ENCODE peak calls at places on chromosomes 6 and 20, in eight cellular contexts. P is heart left ventricle, N is PC-9, I is BE2C, W is SJSA1, Q is IMR-90, H is ascending aorta, O is MG63. S is an unnamed sample.

GRCh38 chr6:69719602-69720193 is 77.1 kb downstream of the LMBRD1 start:
- DNase-seq in P (no peak), N (no peak), I (peak; percentile 62), W (no peak), Q (peak; percentile 37), H (no peak), O (no peak), S (peak; percentile 53)

GRCh38 chr20:32641464-32641863 is 32.3 kb downstream of the C20orf203 start:
- DNase-seq in P (no peak), N (no peak), I (no peak), W (no peak), Q (no peak), H (no peak), O (no peak), S (no peak)

GRCh38 chr20:37839432-37839827 is 63.5 kb upstream of the VSTM2L start:
- DNase-seq in P (no peak), N (no peak), I (no peak), W (no peak), Q (no peak), H (no peak), O (no peak), S (no peak)

GRCh38 chr6:5501837-5502236 is 240.5 kb downstream of the FARS2 start:
- DNase-seq in P (no peak), N (no peak), I (no peak), W (no peak), Q (no peak), H (no peak), O (no peak), S (no peak)

GRCh38 chr6:20826378-20826777 is 292.1 kb downstream of the CDKAL1 start:
- DNase-seq in P (no peak), N (no peak), I (no peak), W (peak; percentile 59), Q (peak; percentile 78), H (no peak), O (no peak), S (peak; percentile 71)

GRCh38 chr6:38262041-38262440 is 377.7 kb downstream of the BTBD9 start:
- DNase-seq in P (no peak), N (peak; percentile 5), I (no peak), W (peak; percentile 88), Q (peak; percentile 92), H (no peak), O (peak; percentile 62), S (peak; percentile 73)

GRCh38 chr6:114342826-114343781 is at the start of gene HS3ST5:
- DNase-seq in P (no peak), N (peak; percentile 63), I (peak; percentile 90), W (peak; percentile 77), Q (peak; percentile 8), H (no peak), O (peak; percentile 69), S (peak; percentile 13)

GRCh38 chr6:45843848-45844521 is 171.7 kb downstream of the CLIC5 start:
- DNase-seq in P (no peak), N (no peak), I (no peak), W (no peak), Q (no peak), H (no peak), O (no peak), S (peak; percentile 49)

GRCh38 chr6:158059108-158059507 is 77.4 kb downstream of the SYNJ2 start:
- DNase-seq in P (no peak), N (no peak), I (no peak), W (no peak), Q (no peak), H (no peak), O (no peak), S (no peak)

GRCh38 chr6:136446579-136447182 is 103.5 kb downstream of the MAP7 start:
- DNase-seq in P (no peak), N (no peak), I (no peak), W (no peak), Q (peak; percentile 80), H (no peak), O (no peak), S (peak; percentile 5)

GRCh38 chr6:14638562-14638931 is 521.0 kb downstream of the CD83 start:
- DNase-seq in P (no peak), N (no peak), I (no peak), W (no peak), Q (no peak), H (no peak), O (no peak), S (no peak)
- H3K4me3 ChIP-seq in P (peak overlapping the region; percentile 37), N (no peak overlapping the region), I (no peak overlapping the region), W (no peak overlapping the region), Q (no peak overlapping the region), H (no peak overlapping the region), O (no peak overlapping the region), S (no peak overlapping the region)

GRCh38 chr20:14234666-14235295 is 102.6 kb downstream of the FLRT3 start:
- DNase-seq in P (no peak), N (no peak), I (no peak), W (peak; percentile 69), Q (peak; percentile 65), H (no peak), O (no peak), S (peak; percentile 12)

GRCh38 chr20:14235355-14235754 is 102.1 kb downstream of the FLRT3 start:
- DNase-seq in P (no peak), N (no peak), I (no peak), W (peak; percentile 39), Q (peak; percentile 84), H (no peak), O (no peak), S (peak; percentile 29)

DNA sequence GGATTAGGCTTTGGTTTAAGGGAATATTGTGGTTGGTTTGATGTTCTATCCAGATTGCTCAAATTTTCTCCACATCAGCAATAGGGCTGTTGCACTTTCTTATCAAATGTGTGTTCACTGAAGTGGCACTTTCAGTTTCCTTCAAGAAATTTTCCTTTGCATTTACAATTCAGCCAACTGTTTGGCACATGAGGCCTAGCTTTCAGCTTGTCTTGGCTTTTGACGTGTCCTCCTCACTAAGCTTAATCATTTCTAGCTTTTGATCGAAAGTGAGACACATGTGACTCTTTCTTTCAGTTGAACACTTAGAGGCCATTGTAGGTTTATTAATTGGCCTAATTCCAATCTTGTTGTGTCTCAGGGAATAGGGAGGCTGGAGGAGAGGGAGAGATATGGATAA is 104.8 kb downstream of the FLRT3 start:
- DNase-seq in P (no peak), N (no peak), I (no peak), W (no peak), Q (no peak), H (no peak), O (no peak), S (no peak)
- H3K4me3 ChIP-seq in P (no peak overlapping the region), N (no peak overlapping the region), I (no peak overlapping the region), W (no peak overlapping the region), Q (no peak overlapping the region), H (no peak overlapping the region), O (no peak overlapping the region), S (no peak overlapping the region)

GRCh38 chr6:128882991-128883571 is at the start of gene LAMA2:
- DNase-seq in P (peak; percentile 90), N (peak; percentile 7), I (peak; percentile 34), W (peak; percentile 6), Q (peak; percentile 55), H (no peak), O (peak; percentile 87), S (peak; percentile 87)

GRCh38 chr6:128885381-128885780 is 2.4 kb downstream of the LAMA2 start:
- DNase-seq in P (no peak), N (no peak), I (no peak), W (no peak), Q (no peak), H (no peak), O (no peak), S (peak; percentile 33)

GRCh38 chr6:128882560-128882959 is 378 bp upstream of the LAMA2 start:
- DNase-seq in P (peak; percentile 28), N (no peak), I (no peak), W (no peak), Q (peak; percentile 2), H (no peak), O (peak; percentile 24), S (peak; percentile 37)
- H3K4me3 ChIP-seq in P (peak overlapping the region; percentile 60), N (no peak overlapping the region), I (no peak overlapping the region), W (no peak overlapping the region), Q (peak overlapping the region; percentile 51), H (peak overlapping the region; percentile 53), O (peak overlapping the region; percentile 65), S (peak overlapping the region; percentile 73)

GRCh38 chr6:37126554-37126906 is 43.4 kb upstream of the PIM1 start:
- DNase-seq in P (no peak), N (no peak), I (no peak), W (no peak), Q (no peak), H (no peak), O (no peak), S (no peak)
- H3K4me3 ChIP-seq in P (no peak overlapping the region), N (no peak overlapping the region), I (no peak overlapping the region), W (no peak overlapping the region), Q (no peak overlapping the region), H (no peak overlapping the region), O (no peak overlapping the region), S (no peak overlapping the region)

GRCh38 chr20:43534791-43535350 is 24.0 kb upstream of the SGK2 start:
- DNase-seq in P (no peak), N (no peak), I (no peak), W (no peak), Q (no peak), H (no peak), O (no peak), S (no peak)
- H3K4me3 ChIP-seq in P (no peak overlapping the region), N (no peak overlapping the region), I (no peak overlapping the region), W (no peak overlapping the region), Q (no peak overlapping the region), H (no peak overlapping the region), O (no peak overlapping the region), S (no peak overlapping the region)

DNA sequence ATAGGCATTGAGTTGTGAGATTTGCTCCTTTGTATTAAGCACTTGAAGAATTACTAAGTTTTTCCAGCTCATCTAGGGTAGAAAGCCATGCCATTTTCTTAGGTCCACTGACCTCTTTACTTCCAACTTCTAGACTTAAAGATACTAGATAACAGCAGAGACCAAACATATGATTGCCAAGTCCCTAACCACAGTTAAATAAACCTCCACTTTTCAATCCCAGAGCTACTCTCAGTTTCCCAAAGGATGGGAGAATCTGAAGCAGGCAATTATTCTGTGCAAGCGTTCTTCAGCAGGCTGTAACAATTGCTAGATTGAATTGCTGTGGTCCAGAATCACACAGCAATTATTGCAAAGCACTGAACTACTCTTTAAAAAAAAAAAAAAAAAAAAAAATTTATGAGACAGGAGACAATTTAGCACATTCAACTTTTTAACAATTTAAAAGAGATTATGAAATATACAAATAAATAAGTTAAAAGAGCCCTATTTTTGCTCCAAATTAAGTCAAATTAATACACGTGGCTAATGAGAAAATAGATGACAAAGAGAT is 104.0 kb upstream of the PRSS16 start:
- DNase-seq in P (no peak), N (no peak), I (no peak), W (no peak), Q (no peak), H (no peak), O (no peak), S (no peak)
- H3K4me3 ChIP-seq in P (no peak overlapping the region), N (no peak overlapping the region), I (peak overlapping the region; percentile 27), W (no peak overlapping the region), Q (no peak overlapping the region), H (no peak overlapping the region), O (peak overlapping the region; percentile 4), S (no peak overlapping the region)

S was measured in cardiac fibroblast.